ENCODE peak calls at places on chromosomes 3 and 15, in five cellular contexts. One of them, this sample, is unnamed.
A peak's percentile ranks its signal among the peaks of the same experiment; 100 is the strongest.

GRCh38 chr15:67066041-67067021 is 929 bp downstream of the SMAD3 start:
- DNase-seq in neuronal stem cell: peak; percentile 58
- DNase-seq in H1: no peak
- DNase-seq in trophoblast cell: no peak
- DNase-seq in mesenchymal stem cell: no peak
- DNase-seq in this sample: no peak

GRCh38 chr3:48519244-48519643 is 15.3 kb upstream of the SHISA5 start:
- DNase-seq in neuronal stem cell: no peak
- DNase-seq in H1: no peak
- DNase-seq in trophoblast cell: no peak
- DNase-seq in mesenchymal stem cell: no peak
- DNase-seq in this sample: no peak

GRCh38 chr15:101126618-101127502 is 125.0 kb downstream of the CHSY1 start:
- DNase-seq in neuronal stem cell: no peak
- DNase-seq in H1: no peak
- DNase-seq in trophoblast cell: no peak
- DNase-seq in mesenchymal stem cell: peak; percentile 50
- DNase-seq in this sample: no peak

GRCh38 chr3:59251899-59252298 is 202.1 kb upstream of the CFAP20DC start:
- DNase-seq in neuronal stem cell: no peak
- DNase-seq in H1: no peak
- DNase-seq in trophoblast cell: no peak
- DNase-seq in mesenchymal stem cell: peak; percentile 9
- DNase-seq in this sample: no peak

GRCh38 chr3:151135548-151136337 is 50.3 kb downstream of the MED12L start:
- DNase-seq in neuronal stem cell: no peak
- DNase-seq in H1: no peak
- DNase-seq in trophoblast cell: no peak
- DNase-seq in mesenchymal stem cell: no peak
- DNase-seq in this sample: no peak

GRCh38 chr3:34858067-34858466 is 781.3 kb upstream of the ARPP21 start:
- DNase-seq in neuronal stem cell: no peak
- DNase-seq in H1: no peak
- DNase-seq in trophoblast cell: no peak
- DNase-seq in mesenchymal stem cell: no peak
- DNase-seq in this sample: no peak

GRCh38 chr3:103410231-103410630 is 975.4 kb downstream of the ZPLD1 start:
- DNase-seq in neuronal stem cell: no peak
- DNase-seq in H1: peak; percentile 25
- DNase-seq in trophoblast cell: no peak
- DNase-seq in mesenchymal stem cell: no peak
- DNase-seq in this sample: peak; percentile 78

GRCh38 chr3:49013738-49014660 is 4.4 kb downstream of the DALRD3 start:
- DNase-seq in neuronal stem cell: no peak
- DNase-seq in H1: peak; percentile 49
- DNase-seq in trophoblast cell: peak; percentile 83
- DNase-seq in mesenchymal stem cell: peak; percentile 50
- DNase-seq in this sample: peak; percentile 89

GRCh38 chr3:197487911-197488391 is 67.8 kb downstream of the BDH1 start:
- DNase-seq in neuronal stem cell: no peak
- DNase-seq in H1: no peak
- DNase-seq in trophoblast cell: peak; percentile 63
- DNase-seq in mesenchymal stem cell: peak; percentile 93
- DNase-seq in this sample: no peak

GRCh38 chr3:128663151-128663550 is 12.5 kb upstream of the RPN1 start:
- DNase-seq in neuronal stem cell: no peak
- DNase-seq in H1: no peak
- DNase-seq in trophoblast cell: peak; percentile 77
- DNase-seq in mesenchymal stem cell: no peak
- DNase-seq in this sample: peak; percentile 52

GRCh38 chr3:5348229-5348628 is 160.7 kb downstream of the EDEM1 start:
- DNase-seq in neuronal stem cell: no peak
- DNase-seq in H1: no peak
- DNase-seq in trophoblast cell: no peak
- DNase-seq in mesenchymal stem cell: no peak
- DNase-seq in this sample: no peak

GRCh38 chr15:90090226-90090848 is 11.9 kb downstream of the IDH2 start:
- DNase-seq in neuronal stem cell: no peak
- DNase-seq in H1: no peak
- DNase-seq in trophoblast cell: no peak
- DNase-seq in mesenchymal stem cell: no peak
- DNase-seq in this sample: no peak

GRCh38 chr3:184748219-184749135 is 36.6 kb upstream of the MAGEF1 start:
- DNase-seq in neuronal stem cell: no peak
- DNase-seq in H1: no peak
- DNase-seq in trophoblast cell: no peak
- DNase-seq in mesenchymal stem cell: peak; percentile 67
- DNase-seq in this sample: peak; percentile 62

DNA sequence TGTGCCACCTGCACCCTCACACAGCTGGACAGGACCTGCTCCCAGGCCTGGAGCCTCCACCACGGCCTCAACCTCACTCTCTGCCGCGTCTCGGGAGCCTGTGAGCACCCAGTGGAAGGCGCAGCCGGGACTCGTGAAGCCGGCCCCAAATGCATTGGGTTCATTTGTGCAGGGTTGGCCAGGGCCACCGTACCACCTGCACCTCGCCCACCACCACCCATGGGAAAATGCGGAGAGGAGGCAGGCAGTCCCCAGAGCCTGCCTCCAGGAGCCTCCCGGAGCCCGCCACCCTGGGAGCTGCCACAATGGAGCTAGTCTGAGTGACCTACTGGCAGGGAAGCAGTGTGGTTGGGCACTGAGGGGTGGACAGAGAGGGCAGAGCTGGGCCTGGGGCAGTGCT is 62.5 kb upstream of the HRH1 start:
- DNase-seq in neuronal stem cell: no peak
- DNase-seq in H1: no peak
- DNase-seq in trophoblast cell: no peak
- DNase-seq in mesenchymal stem cell: no peak
- DNase-seq in this sample: no peak
- H2BK12ac ChIP-seq in neuronal stem cell: peak overlapping the region; percentile 30
- H2BK12ac ChIP-seq in H1: no peak overlapping the region
- H2BK12ac ChIP-seq in trophoblast cell: no peak overlapping the region
- H2BK12ac ChIP-seq in mesenchymal stem cell: no peak overlapping the region
- H2BK12ac ChIP-seq in this sample: no peak overlapping the region

GRCh38 chr3:71135373-71136088 is 448.0 kb downstream of the FOXP1 start:
- DNase-seq in neuronal stem cell: no peak
- DNase-seq in H1: no peak
- DNase-seq in trophoblast cell: no peak
- DNase-seq in mesenchymal stem cell: peak; percentile 66
- DNase-seq in this sample: no peak
- H3K14ac ChIP-seq in neuronal stem cell: no peak overlapping the region
- H3K14ac ChIP-seq in H1: no peak overlapping the region
- H3K14ac ChIP-seq in trophoblast cell: no peak overlapping the region
- H3K14ac ChIP-seq in mesenchymal stem cell: no peak overlapping the region
- H3K14ac ChIP-seq in this sample: no peak overlapping the region

GRCh38 chr3:110758208-110758607 is 313.4 kb upstream of the NECTIN3 start:
- DNase-seq in neuronal stem cell: no peak
- DNase-seq in H1: no peak
- DNase-seq in trophoblast cell: no peak
- DNase-seq in mesenchymal stem cell: no peak
- DNase-seq in this sample: no peak
- H2AK5ac ChIP-seq in neuronal stem cell: no peak overlapping the region
- H2AK5ac ChIP-seq in H1: no peak overlapping the region
- H2AK5ac ChIP-seq in trophoblast cell: no peak overlapping the region
- H2AK5ac ChIP-seq in mesenchymal stem cell: no peak overlapping the region
- H2AK5ac ChIP-seq in this sample: no peak overlapping the region

GRCh38 chr3:170471149-170471548 is 52.5 kb downstream of the CLDN11 start:
- DNase-seq in neuronal stem cell: no peak
- DNase-seq in H1: no peak
- DNase-seq in trophoblast cell: no peak
- DNase-seq in mesenchymal stem cell: no peak
- DNase-seq in this sample: no peak
- H2BK12ac ChIP-seq in neuronal stem cell: peak overlapping the region; percentile 16
- H2BK12ac ChIP-seq in H1: no peak overlapping the region
- H2BK12ac ChIP-seq in trophoblast cell: no peak overlapping the region
- H2BK12ac ChIP-seq in mesenchymal stem cell: no peak overlapping the region
- H2BK12ac ChIP-seq in this sample: no peak overlapping the region

GRCh38 chr3:112767177-112767576 is 79.5 kb downstream of the CD200R1L start:
- DNase-seq in neuronal stem cell: no peak
- DNase-seq in H1: no peak
- DNase-seq in trophoblast cell: no peak
- DNase-seq in mesenchymal stem cell: peak; percentile 18
- DNase-seq in this sample: no peak
- H3K14ac ChIP-seq in neuronal stem cell: no peak overlapping the region
- H3K14ac ChIP-seq in H1: no peak overlapping the region
- H3K14ac ChIP-seq in trophoblast cell: no peak overlapping the region
- H3K14ac ChIP-seq in mesenchymal stem cell: no peak overlapping the region
- H3K14ac ChIP-seq in this sample: no peak overlapping the region

GRCh38 chr3:134252766-134253165 is 2.1 kb upstream of the RYK start:
- DNase-seq in neuronal stem cell: no peak
- DNase-seq in H1: no peak
- DNase-seq in trophoblast cell: no peak
- DNase-seq in mesenchymal stem cell: no peak
- DNase-seq in this sample: no peak
- H2AK5ac ChIP-seq in neuronal stem cell: no peak overlapping the region
- H2AK5ac ChIP-seq in H1: peak overlapping the region; percentile 60
- H2AK5ac ChIP-seq in trophoblast cell: no peak overlapping the region
- H2AK5ac ChIP-seq in mesenchymal stem cell: no peak overlapping the region
- H2AK5ac ChIP-seq in this sample: no peak overlapping the region

GRCh38 chr15:35304389-35304788 is 219.3 kb upstream of the NANOGP8 start:
- DNase-seq in neuronal stem cell: no peak
- DNase-seq in H1: no peak
- DNase-seq in trophoblast cell: no peak
- DNase-seq in mesenchymal stem cell: no peak
- DNase-seq in this sample: no peak

GRCh38 chr15:35305906-35306305 is 220.8 kb upstream of the NANOGP8 start:
- DNase-seq in neuronal stem cell: no peak
- DNase-seq in H1: no peak
- DNase-seq in trophoblast cell: peak; percentile 25
- DNase-seq in mesenchymal stem cell: peak; percentile 90
- DNase-seq in this sample: no peak

GRCh38 chr15:35306361-35306981 is 221.4 kb upstream of the NANOGP8 start:
- DNase-seq in neuronal stem cell: peak; percentile 9
- DNase-seq in H1: no peak
- DNase-seq in trophoblast cell: peak; percentile 35
- DNase-seq in mesenchymal stem cell: peak; percentile 83
- DNase-seq in this sample: no peak

GRCh38 chr15:35307026-35307425 is 221.9 kb upstream of the NANOGP8 start:
- DNase-seq in neuronal stem cell: no peak
- DNase-seq in H1: no peak
- DNase-seq in trophoblast cell: no peak
- DNase-seq in mesenchymal stem cell: no peak
- DNase-seq in this sample: no peak

GRCh38 chr15:35305031-35305555 is 220.0 kb upstream of the NANOGP8 start:
- DNase-seq in neuronal stem cell: no peak
- DNase-seq in H1: no peak
- DNase-seq in trophoblast cell: no peak
- DNase-seq in mesenchymal stem cell: peak; percentile 14
- DNase-seq in this sample: no peak
- H2BK12ac ChIP-seq in neuronal stem cell: no peak overlapping the region
- H2BK12ac ChIP-seq in H1: no peak overlapping the region
- H2BK12ac ChIP-seq in trophoblast cell: no peak overlapping the region
- H2BK12ac ChIP-seq in mesenchymal stem cell: no peak overlapping the region
- H2BK12ac ChIP-seq in this sample: no peak overlapping the region

DNA sequence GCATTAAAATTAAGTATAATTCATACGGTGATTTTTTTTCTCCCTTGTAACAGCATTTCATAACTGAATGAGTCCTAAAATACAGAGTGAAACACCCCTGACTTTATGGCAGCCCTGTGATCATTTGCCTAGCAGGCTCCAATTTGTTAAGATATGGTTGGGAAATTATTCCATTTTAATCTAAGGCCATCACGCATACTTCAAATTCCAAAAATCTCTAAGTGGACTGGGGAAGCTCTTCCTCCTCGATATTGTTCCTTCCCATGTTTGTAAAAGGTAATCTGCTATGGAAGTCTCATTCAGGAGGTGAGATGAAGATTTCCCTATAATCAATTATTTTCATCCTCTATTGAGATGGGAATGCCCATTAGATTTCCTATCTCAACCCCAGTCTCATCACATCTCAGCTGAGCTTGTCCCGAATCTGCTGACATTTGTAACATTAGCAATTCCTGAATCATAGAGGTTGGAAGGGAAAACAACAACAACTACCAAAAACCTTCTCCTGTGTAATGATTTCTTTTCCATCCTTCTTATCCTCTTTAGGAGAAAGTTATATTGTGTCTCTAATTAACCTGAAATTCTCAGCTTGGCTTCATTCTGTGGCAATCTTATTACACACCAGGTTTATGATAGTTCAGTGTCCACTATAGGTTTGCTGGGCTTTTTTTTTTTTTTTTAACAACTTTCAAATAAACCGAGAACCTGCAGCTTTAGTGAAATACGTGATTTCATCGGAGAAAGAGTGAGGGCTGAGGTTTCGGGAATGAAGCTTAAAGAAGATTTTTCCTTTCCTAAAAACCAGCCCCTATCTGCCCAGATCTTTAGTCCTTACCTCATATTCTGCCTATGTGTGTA is 2.2 kb upstream of the NR2F2 start:
- DNase-seq in neuronal stem cell: no peak
- DNase-seq in H1: no peak
- DNase-seq in trophoblast cell: no peak
- DNase-seq in mesenchymal stem cell: peak; percentile 32
- DNase-seq in this sample: no peak
- H3K14ac ChIP-seq in neuronal stem cell: no peak overlapping the region
- H3K14ac ChIP-seq in H1: no peak overlapping the region
- H3K14ac ChIP-seq in trophoblast cell: no peak overlapping the region
- H3K14ac ChIP-seq in mesenchymal stem cell: no peak overlapping the region
- H3K14ac ChIP-seq in this sample: no peak overlapping the region

GRCh38 chr3:106734712-106735111 is 642.5 kb upstream of the CCDC54 start:
- DNase-seq in neuronal stem cell: no peak
- DNase-seq in H1: no peak
- DNase-seq in trophoblast cell: no peak
- DNase-seq in mesenchymal stem cell: no peak
- DNase-seq in this sample: no peak

GRCh38 chr3:106729481-106729880 is 647.8 kb upstream of the CCDC54 start:
- DNase-seq in neuronal stem cell: no peak
- DNase-seq in H1: no peak
- DNase-seq in trophoblast cell: no peak
- DNase-seq in mesenchymal stem cell: no peak
- DNase-seq in this sample: no peak

GRCh38 chr3:106728315-106728821 is 648.9 kb upstream of the CCDC54 start:
- DNase-seq in neuronal stem cell: no peak
- DNase-seq in H1: no peak
- DNase-seq in trophoblast cell: peak; percentile 45
- DNase-seq in mesenchymal stem cell: peak; percentile 81
- DNase-seq in this sample: no peak

GRCh38 chr3:106731230-106731629 is 646.0 kb upstream of the CCDC54 start:
- DNase-seq in neuronal stem cell: no peak
- DNase-seq in H1: no peak
- DNase-seq in trophoblast cell: no peak
- DNase-seq in mesenchymal stem cell: no peak
- DNase-seq in this sample: no peak
- H2AK5ac ChIP-seq in neuronal stem cell: no peak overlapping the region
- H2AK5ac ChIP-seq in H1: no peak overlapping the region
- H2AK5ac ChIP-seq in trophoblast cell: no peak overlapping the region
- H2AK5ac ChIP-seq in mesenchymal stem cell: peak overlapping the region; percentile 28
- H2AK5ac ChIP-seq in this sample: no peak overlapping the region

This sample was measured in H9.